ENCODE peak calls at places on chromosome 15, in ten cellular contexts. C, L, P, U, N, D, Y, V, R and K are unnamed samples.

GRCh38 chr15:69815793-69816192 is 281.9 kb downstream of the TLE3 start:
- DNase-seq in C (no peak), L (no peak), P (no peak), U (no peak), N (no peak), D (no peak), Y (no peak), V (no peak), R (no peak), K (peak)

GRCh38 chr15:90838066-90838465 is 30.3 kb upstream of the FURIN start:
- DNase-seq in C (no peak), L (no peak), P (no peak), U (no peak), N (no peak), D (peak), Y (no peak), V (no peak), R (no peak), K (no peak)

GRCh38 chr15:31503758-31504461 is 177.3 kb downstream of the KLF13 start:
- DNase-seq in C (no peak), L (no peak), P (no peak), U (no peak), N (no peak), D (no peak), Y (no peak), V (no peak), R (no peak), K (no peak)

GRCh38 chr15:70589221-70589620 is 174.1 kb downstream of the UACA start:
- DNase-seq in C (no peak), L (no peak), P (no peak), U (no peak), N (peak), D (no peak), Y (peak), V (no peak), R (no peak), K (no peak)

GRCh38 chr15:58631319-58631718 is 118.2 kb downstream of the ADAM10 start:
- DNase-seq in C (no peak), L (no peak), P (no peak), U (no peak), N (no peak), D (no peak), Y (no peak), V (no peak), R (no peak), K (peak)

GRCh38 chr15:62824111-62824737 is 218.3 kb upstream of the TPM1 start:
- DNase-seq in C (peak), L (no peak), P (peak), U (no peak), N (peak), D (no peak), Y (peak), V (peak), R (no peak), K (no peak)

GRCh38 chr15:40282144-40282869 is 557 bp downstream of the ANKRD63 start:
- DNase-seq in C (no peak), L (no peak), P (no peak), U (peak), N (peak), D (peak), Y (no peak), V (no peak), R (peak), K (peak)

GRCh38 chr15:25240461-25241021 is 198.3 kb downstream of the UBE3A start:
- DNase-seq in C (no peak), L (no peak), P (no peak), U (no peak), N (no peak), D (no peak), Y (no peak), V (no peak), R (peak), K (no peak)

GRCh38 chr15:99249270-99249817 is at the start of gene TTC23:
- DNase-seq in C (peak), L (peak), P (peak), U (no peak), N (peak), D (no peak), Y (peak), V (peak), R (no peak), K (no peak)

GRCh38 chr15:98805434-98806274 is 157.3 kb downstream of the IGF1R start:
- DNase-seq in C (no peak), L (no peak), P (no peak), U (no peak), N (no peak), D (no peak), Y (no peak), V (no peak), R (peak), K (no peak)

GRCh38 chr15:77036537-77037474 is 34.1 kb downstream of the TSPAN3 start:
- DNase-seq in C (no peak), L (no peak), P (no peak), U (no peak), N (no peak), D (no peak), Y (no peak), V (no peak), R (peak), K (peak)

GRCh38 chr15:79832358-79832757 is 64.5 kb downstream of the MTHFS start:
- DNase-seq in C (no peak), L (no peak), P (no peak), U (no peak), N (no peak), D (no peak), Y (no peak), V (no peak), R (no peak), K (no peak)

GRCh38 chr15:60592386-60593339 is 113.7 kb upstream of the ICE2 start:
- DNase-seq in C (peak), L (no peak), P (no peak), U (peak), N (peak), D (peak), Y (peak), V (peak), R (peak), K (peak)

GRCh38 chr15:100693451-100693850 is 91.1 kb downstream of the ASB7 start:
- DNase-seq in C (peak), L (no peak), P (no peak), U (no peak), N (no peak), D (no peak), Y (no peak), V (no peak), R (no peak), K (no peak)

GRCh38 chr15:76346666-76347506 is 10.3 kb downstream of the ISL2 start:
- DNase-seq in C (no peak), L (no peak), P (no peak), U (peak), N (peak), D (no peak), Y (no peak), V (no peak), R (no peak), K (peak)

GRCh38 chr15:27961801-27962200 is 137.3 kb downstream of the OCA2 start:
- DNase-seq in C (no peak), L (no peak), P (no peak), U (no peak), N (no peak), D (no peak), Y (no peak), V (no peak), R (no peak), K (no peak)

GRCh38 chr15:80188293-80188692 is 35.5 kb downstream of the FAH start:
- DNase-seq in C (peak), L (no peak), P (no peak), U (no peak), N (no peak), D (no peak), Y (no peak), V (peak), R (no peak), K (no peak)

GRCh38 chr15:31045606-31046005 is 54.2 kb upstream of the MTMR10 start:
- DNase-seq in C (no peak), L (no peak), P (no peak), U (no peak), N (no peak), D (no peak), Y (no peak), V (no peak), R (no peak), K (no peak)

GRCh38 chr15:101115318-101115886 is 136.4 kb downstream of the CHSY1 start:
- DNase-seq in C (no peak), L (no peak), P (no peak), U (no peak), N (peak), D (no peak), Y (no peak), V (no peak), R (no peak), K (no peak)

GRCh38 chr15:57582080-57582479 is 9.6 kb upstream of the MYZAP start:
- DNase-seq in C (peak), L (no peak), P (no peak), U (no peak), N (no peak), D (no peak), Y (no peak), V (no peak), R (no peak), K (no peak)

GRCh38 chr15:98717942-98718341 is 69.6 kb downstream of the IGF1R start:
- DNase-seq in C (no peak), L (no peak), P (no peak), U (no peak), N (no peak), D (no peak), Y (no peak), V (no peak), R (no peak), K (no peak)

GRCh38 chr15:57705746-57706404 is 639 bp upstream of the POLR2M start:
- DNase-seq in C (no peak), L (no peak), P (no peak), U (no peak), N (no peak), D (no peak), Y (no peak), V (no peak), R (no peak), K (no peak)

GRCh38 chr15:92077353-92078080 is 224.0 kb downstream of the SLCO3A1 start:
- DNase-seq in C (peak), L (no peak), P (no peak), U (peak), N (peak), D (peak), Y (peak), V (peak), R (peak), K (peak)

GRCh38 chr15:72229076-72229946 is 1.7 kb downstream of the PKM start:
- DNase-seq in C (peak), L (no peak), P (no peak), U (no peak), N (peak), D (peak), Y (peak), V (peak), R (peak), K (peak)

GRCh38 chr15:68354923-68355322 is 77.0 kb downstream of the ITGA11 start:
- DNase-seq in C (peak), L (peak), P (peak), U (no peak), N (peak), D (peak), Y (peak), V (peak), R (no peak), K (no peak)

GRCh38 chr15:41989573-41990242 is 17.4 kb upstream of the EHD4 start:
- DNase-seq in C (peak), L (peak), P (peak), U (peak), N (peak), D (peak), Y (peak), V (peak), R (peak), K (peak)

GRCh38 chr15:32855942-32856341 is 138.1 kb downstream of the GREM1 start:
- DNase-seq in C (peak), L (no peak), P (peak), U (no peak), N (peak), D (no peak), Y (peak), V (peak), R (no peak), K (no peak)

GRCh38 chr15:48096813-48097212 is 24.0 kb upstream of the SLC24A5 start:
- DNase-seq in C (peak), L (no peak), P (peak), U (no peak), N (peak), D (no peak), Y (peak), V (peak), R (no peak), K (no peak)

GRCh38 chr15:27256446-27256845 is 285.5 kb downstream of the GABRG3 start:
- DNase-seq in C (no peak), L (no peak), P (no peak), U (no peak), N (no peak), D (no peak), Y (no peak), V (no peak), R (no peak), K (no peak)

GRCh38 chr15:62549345-62549970 is 384.4 kb upstream of the C2CD4B start:
- DNase-seq in C (peak), L (peak), P (no peak), U (no peak), N (peak), D (peak), Y (no peak), V (peak), R (peak), K (peak)

GRCh38 chr15:81814882-81815455 is 230.8 kb downstream of the MEX3B start:
- DNase-seq in C (no peak), L (no peak), P (no peak), U (no peak), N (no peak), D (no peak), Y (no peak), V (no peak), R (no peak), K (no peak)

GRCh38 chr15:81809543-81809942 is 236.3 kb downstream of the MEX3B start:
- DNase-seq in C (no peak), L (no peak), P (no peak), U (no peak), N (peak), D (peak), Y (peak), V (peak), R (peak), K (no peak)

GRCh38 chr15:81813215-81813614 is 232.6 kb downstream of the MEX3B start:
- DNase-seq in C (no peak), L (no peak), P (no peak), U (no peak), N (no peak), D (no peak), Y (no peak), V (peak), R (no peak), K (no peak)
- TF ChIP-seq CTCF in C (no peak), L (peak), P (peak), U (peak), N (no peak), D (peak), Y (peak), V (peak), R (peak), K (no peak)

DNA sequence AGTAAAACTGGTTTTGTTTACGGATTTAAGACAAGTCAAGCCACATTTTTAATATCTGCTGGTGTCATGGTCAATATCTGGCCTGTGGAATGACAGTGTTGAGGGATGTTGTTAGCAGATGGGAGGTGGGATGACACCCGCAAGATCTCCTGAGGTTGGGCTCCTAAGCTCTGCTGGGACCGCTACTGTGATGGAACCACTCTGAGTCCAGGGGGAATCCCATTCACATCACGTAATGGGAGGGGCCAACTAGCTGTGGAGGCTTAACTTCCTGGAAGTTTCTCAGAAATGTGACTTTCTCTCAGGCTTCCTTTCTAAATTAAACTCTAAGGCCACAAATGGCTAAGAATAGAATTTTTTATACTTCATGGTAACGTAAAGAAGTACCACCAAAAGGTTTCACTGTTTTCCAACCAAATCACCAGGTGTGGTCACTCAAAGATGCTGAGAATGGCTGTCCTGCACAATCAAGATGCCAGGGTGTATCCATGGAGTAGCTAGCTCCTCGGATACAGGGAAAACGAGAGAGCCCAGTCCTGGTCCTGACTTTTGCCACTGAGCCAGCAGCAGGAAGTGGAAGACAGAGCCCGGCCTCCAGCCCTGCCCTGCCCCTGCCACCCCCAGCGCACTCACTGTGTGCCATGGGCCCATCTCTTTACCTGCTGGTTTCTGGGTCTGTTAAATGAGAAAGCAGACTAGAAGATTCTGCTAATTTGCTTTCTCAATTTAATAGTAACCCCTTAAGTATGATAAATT is 18.4 kb downstream of the TNFAIP8L3 start:
- DNase-seq in C (no peak), L (no peak), P (no peak), U (no peak), N (no peak), D (peak), Y (no peak), V (no peak), R (no peak), K (peak)
- TF ChIP-seq CTCF in C (no peak), L (no peak), P (no peak), U (no peak), N (no peak), D (no peak), Y (no peak), V (no peak), R (no peak), K (no peak)

DNA sequence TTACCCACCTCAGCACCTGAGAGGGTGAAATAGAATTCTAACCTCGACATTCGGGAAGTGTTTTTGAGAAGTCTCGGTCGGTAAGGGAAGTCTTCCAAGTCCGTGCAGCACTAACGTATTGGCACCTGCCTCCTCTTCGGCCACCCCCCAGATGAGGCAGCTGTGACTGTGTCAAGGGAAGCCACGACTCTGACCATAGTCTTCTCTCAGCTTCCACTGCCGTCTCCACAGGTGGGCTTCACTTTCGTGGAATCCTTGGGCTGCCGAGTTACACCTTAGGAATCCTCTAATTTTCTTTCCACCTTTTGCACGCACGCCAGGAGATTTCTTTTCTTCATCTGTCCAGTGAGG is 775 bp downstream of the CCNDBP1 start:
- DNase-seq in C (no peak), L (no peak), P (no peak), U (no peak), N (no peak), D (no peak), Y (peak), V (peak), R (no peak), K (no peak)
- TF ChIP-seq CTCF in C (no peak), L (peak), P (no peak), U (no peak), N (no peak), D (no peak), Y (no peak), V (no peak), R (no peak), K (no peak)

DNA sequence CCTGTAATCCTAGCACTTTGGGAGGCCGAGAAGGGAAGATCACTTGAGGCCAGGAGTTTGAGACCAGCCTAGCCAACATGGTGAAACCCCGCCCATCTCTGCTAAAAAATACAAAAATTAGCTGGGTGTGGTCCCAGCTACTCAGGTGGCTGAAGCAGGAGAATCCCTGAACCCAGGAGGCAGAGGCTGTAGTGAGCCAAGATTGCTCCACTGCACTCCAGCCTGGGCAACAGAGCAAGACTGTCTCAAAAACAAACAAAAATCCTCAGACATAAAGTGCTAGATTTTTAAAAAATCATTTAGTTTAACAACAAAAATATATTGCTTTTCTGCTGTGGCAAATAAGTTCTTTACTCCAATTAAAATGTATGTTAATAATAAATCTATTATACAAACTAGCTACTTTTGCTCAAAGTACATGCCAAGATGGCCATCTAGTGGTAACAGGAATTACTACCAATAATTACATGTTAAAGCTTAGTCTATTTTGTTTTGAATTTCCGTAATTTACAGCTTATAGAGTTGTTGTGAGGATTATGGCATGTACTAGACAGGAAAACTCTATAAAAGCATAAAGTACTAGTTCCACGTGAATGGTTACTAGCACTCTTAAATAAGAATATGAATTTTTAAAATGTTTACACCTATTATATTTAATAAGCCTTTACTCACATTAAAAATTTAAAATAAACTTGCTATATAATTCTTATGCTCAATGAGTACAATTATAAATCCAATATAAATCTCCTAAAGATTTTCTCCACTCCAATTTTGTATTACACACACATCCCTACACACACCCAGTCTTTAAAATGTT is 39.0 kb downstream of the GABPB1 start:
- DNase-seq in C (peak), L (peak), P (peak), U (no peak), N (peak), D (peak), Y (peak), V (peak), R (no peak), K (peak)
- TF ChIP-seq CTCF in C (peak), L (peak), P (peak), U (peak), N (peak), D (peak), Y (peak), V (peak), R (peak), K (peak)

DNA sequence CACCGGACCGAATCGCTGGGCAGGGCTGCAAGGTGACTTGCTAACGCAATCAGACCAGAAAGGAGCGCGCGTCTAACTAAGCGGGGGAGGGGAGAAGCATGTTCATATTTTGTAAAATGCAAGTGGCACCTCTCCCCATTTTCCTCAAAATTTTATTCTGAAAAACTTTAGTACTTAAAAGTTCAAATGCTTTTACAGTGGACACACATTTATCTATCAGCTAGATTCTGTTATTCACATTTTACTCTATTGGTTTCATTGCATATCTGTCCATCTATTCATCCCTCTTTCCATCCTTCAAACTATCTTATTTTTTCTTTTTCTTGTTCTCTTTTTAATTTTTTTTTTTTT is 46.1 kb upstream of the KLHL25 start:
- DNase-seq in C (no peak), L (no peak), P (no peak), U (no peak), N (no peak), D (no peak), Y (no peak), V (no peak), R (no peak), K (no peak)
- TF ChIP-seq CTCF in C (no peak), L (peak), P (no peak), U (no peak), N (no peak), D (no peak), Y (no peak), V (no peak), R (no peak), K (no peak)

DNA sequence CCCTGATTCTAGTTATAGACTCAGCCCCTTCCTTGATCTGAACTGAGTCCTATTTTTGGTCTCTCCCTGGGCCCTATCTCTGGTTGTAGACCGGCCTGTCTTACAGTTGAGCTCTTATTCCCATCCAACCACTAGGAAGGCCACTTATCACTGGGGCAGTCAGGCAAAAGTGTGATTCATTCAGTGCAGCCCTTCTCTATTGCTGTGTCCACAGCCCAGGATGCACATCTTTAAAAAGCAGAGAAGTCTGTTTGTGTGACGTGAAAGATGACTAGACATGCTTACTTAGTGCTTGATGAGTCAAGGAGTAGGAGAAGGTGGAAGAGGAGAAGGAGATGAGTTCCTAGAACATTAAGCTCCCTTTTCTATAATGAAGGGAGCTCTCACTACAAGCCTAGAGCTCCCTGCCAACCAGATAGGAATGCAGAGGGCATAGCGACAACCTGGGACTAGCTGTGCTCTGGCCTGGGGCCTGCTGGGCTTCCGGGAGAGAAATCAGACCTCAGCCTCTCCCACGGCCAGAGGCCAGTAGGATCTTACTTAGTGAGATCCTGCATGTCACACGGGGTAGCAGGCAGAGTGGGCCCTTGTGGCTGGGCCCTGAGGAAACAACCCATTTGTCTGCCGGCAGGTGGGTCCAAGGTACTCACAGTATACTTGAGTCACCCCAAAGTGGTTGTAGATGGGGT is 25.7 kb downstream of the INSYN1 start:
- DNase-seq in C (peak), L (no peak), P (peak), U (no peak), N (peak), D (no peak), Y (peak), V (peak), R (no peak), K (no peak)
- TF ChIP-seq CTCF in C (no peak), L (no peak), P (no peak), U (no peak), N (no peak), D (no peak), Y (no peak), V (no peak), R (no peak), K (no peak)